ENCODE peak calls at places on chromosomes 16 and 17, in nine cellular contexts. F is T-helper 1 cell; B is GM23338; U is NCI-H2171 treated with DMSO at 0.1 percent for 48 hours; W is NCI-H226; L is ovary; C is RCC 7860; Z is stimulated activated CD4-positive, alpha-beta T cell treated with anti-CD3 and anti-CD28 coated beads, Interleukin-12 subunit alpha, Interleukin-12 subunit beta, amount 100 ng/mL, for 4 hours; D is left cardiac atrium. M is an unnamed sample.
A peak's percentile ranks its signal among the peaks of the same experiment; 100 is the strongest.

GRCh38 chr16:11157143-11157542 is 98.9 kb downstream of the SOCS1 start:
- DNase-seq in F (peak; percentile 19), B (no peak), U (no peak), W (no peak), L (no peak), C (no peak), Z (no peak), D (no peak), M (peak; percentile 48)

GRCh38 chr17:46742539-46743270 is 75.8 kb downstream of the WNT3 start:
- DNase-seq in F (no peak), B (no peak), U (no peak), W (peak; percentile 95), L (no peak), C (peak; percentile 92), Z (no peak), D (no peak), M (no peak)

GRCh38 chr17:71709974-71710373 is 410.8 kb upstream of the SOX9 start:
- DNase-seq in F (no peak), B (peak; percentile 1), U (no peak), W (no peak), L (no peak), C (no peak), Z (no peak), D (no peak), M (no peak)

GRCh38 chr17:34556384-34556783 is 23.0 kb upstream of the TMEM132E start:
- DNase-seq in F (no peak), B (peak; percentile 87), U (no peak), W (no peak), L (no peak), C (no peak), Z (no peak), D (no peak), M (no peak)

GRCh38 chr17:66676421-66676820 is 158.5 kb upstream of the CACNG5 start:
- DNase-seq in F (no peak), B (no peak), U (peak; percentile 44), W (peak; percentile 65), L (no peak), C (no peak), Z (no peak), D (no peak), M (no peak)

GRCh38 chr17:48954300-48954755 is 9.7 kb upstream of the SNF8 start:
- DNase-seq in F (no peak), B (peak; percentile 79), U (no peak), W (peak; percentile 11), L (no peak), C (no peak), Z (no peak), D (no peak), M (no peak)

GRCh38 chr17:39192901-39193300 is 4.6 kb downstream of the CACNB1 start:
- DNase-seq in F (no peak), B (no peak), U (no peak), W (no peak), L (no peak), C (no peak), Z (no peak), D (no peak), M (no peak)

GRCh38 chr16:67447508-67448076 is 16.7 kb downstream of the HSD11B2 start:
- DNase-seq in F (peak; percentile 73), B (peak; percentile 61), U (peak; percentile 19), W (no peak), L (peak; percentile 82), C (peak; percentile 13), Z (peak; percentile 64), D (no peak), M (no peak)

GRCh38 chr16:69179255-69180010 is 7.5 kb upstream of the SNTB2 start:
- DNase-seq in F (no peak), B (no peak), U (peak; percentile 43), W (peak; percentile 70), L (peak; percentile 85), C (peak; percentile 81), Z (no peak), D (peak; percentile 79), M (no peak)

GRCh38 chr16:27973678-27974077 is 89.8 kb downstream of the GSG1L start:
- DNase-seq in F (no peak), B (peak; percentile 22), U (no peak), W (no peak), L (no peak), C (no peak), Z (no peak), D (no peak), M (no peak)

GRCh38 chr17:12709063-12709462 is 43.4 kb downstream of the MYOCD start:
- DNase-seq in F (no peak), B (no peak), U (no peak), W (no peak), L (no peak), C (no peak), Z (no peak), D (no peak), M (no peak)

GRCh38 chr17:70184770-70185169 is 15.4 kb downstream of the KCNJ2 start:
- DNase-seq in F (no peak), B (no peak), U (no peak), W (no peak), L (no peak), C (peak; percentile 48), Z (no peak), D (no peak), M (no peak)

GRCh38 chr16:88347656-88348376 is 34.9 kb upstream of the ZNF469 start:
- DNase-seq in F (peak; percentile 25), B (no peak), U (peak; percentile 12), W (no peak), L (no peak), C (no peak), Z (peak; percentile 15), D (peak; percentile 10), M (peak; percentile 34)

GRCh38 chr17:75412455-75413317 is 7.2 kb upstream of the GRB2 start:
- DNase-seq in F (peak; percentile 73), B (peak; percentile 93), U (peak; percentile 77), W (peak; percentile 22), L (peak; percentile 72), C (peak; percentile 58), Z (peak; percentile 58), D (peak; percentile 50), M (peak; percentile 64)

GRCh38 chr16:54627616-54628015 is 303.0 kb upstream of the IRX5 start:
- DNase-seq in F (no peak), B (no peak), U (no peak), W (no peak), L (no peak), C (no peak), Z (no peak), D (no peak), M (no peak)

GRCh38 chr17:38864636-38865398 is 5.0 kb upstream of the LASP1 start:
- DNase-seq in F (no peak), B (peak; percentile 80), U (peak; percentile 16), W (no peak), L (no peak), C (peak; percentile 26), Z (no peak), D (no peak), M (no peak)

GRCh38 chr16:48887646-48888045 is 277.7 kb upstream of the N4BP1 start:
- DNase-seq in F (no peak), B (no peak), U (no peak), W (no peak), L (no peak), C (no peak), Z (no peak), D (no peak), M (no peak)

GRCh38 chr16:89904606-89905510 is 13.8 kb upstream of the MC1R start:
- DNase-seq in F (no peak), B (no peak), U (no peak), W (no peak), L (no peak), C (no peak), Z (no peak), D (no peak), M (no peak)

GRCh38 chr16:88627531-88628411 is 10.6 kb upstream of the IL17C start:
- DNase-seq in F (no peak), B (no peak), U (no peak), W (no peak), L (no peak), C (no peak), Z (no peak), D (no peak), M (no peak)